ENCODE peak calls at places on chromosomes 13 and 19, in eight cellular contexts. One of them, this sample, is unnamed.

GRCh38 chr13:49214917-49215376 is 5.2 kb upstream of the MLNR start:
- DNase-seq in activated naive CD4-positive, alpha-beta T cell: no peak
- DNase-seq in fibroblast of pulmonary artery: peak
- DNase-seq in NCI-H1930: no peak
- DNase-seq in psoas muscle: no peak
- DNase-seq in HS-5: no peak
- DNase-seq in neural progenitor cell: no peak
- DNase-seq in lung microvascular endothelial cell: no peak
- DNase-seq in this sample: peak

GRCh38 chr19:16447015-16447384 is 24.8 kb downstream of the EPS15L1 start:
- DNase-seq in fibroblast of pulmonary artery: peak
- DNase-seq in NCI-H1930: no peak
- DNase-seq in neural progenitor cell: no peak
- DNase-seq in lung microvascular endothelial cell: no peak
- DNase-seq in psoas muscle: peak
- DNase-seq in HS-5: no peak
- DNase-seq in activated naive CD4-positive, alpha-beta T cell: no peak
- DNase-seq in this sample: peak

GRCh38 chr13:91045351-91046034 is 302.0 kb upstream of the MIR17HG start:
- DNase-seq in fibroblast of pulmonary artery: peak
- DNase-seq in lung microvascular endothelial cell: peak
- DNase-seq in HS-5: no peak
- DNase-seq in NCI-H1930: peak
- DNase-seq in neural progenitor cell: peak
- DNase-seq in activated naive CD4-positive, alpha-beta T cell: no peak
- DNase-seq in psoas muscle: no peak
- DNase-seq in this sample: no peak

GRCh38 chr13:40502236-40502635 is 164.2 kb downstream of the FOXO1 start:
- DNase-seq in activated naive CD4-positive, alpha-beta T cell: no peak
- DNase-seq in neural progenitor cell: no peak
- DNase-seq in HS-5: no peak
- DNase-seq in psoas muscle: no peak
- DNase-seq in lung microvascular endothelial cell: no peak
- DNase-seq in NCI-H1930: no peak
- DNase-seq in fibroblast of pulmonary artery: no peak
- DNase-seq in this sample: no peak

GRCh38 chr19:57052102-57052501 is 67.7 kb upstream of the USP29 start:
- DNase-seq in HS-5: no peak
- DNase-seq in neural progenitor cell: no peak
- DNase-seq in lung microvascular endothelial cell: no peak
- DNase-seq in NCI-H1930: no peak
- DNase-seq in fibroblast of pulmonary artery: no peak
- DNase-seq in psoas muscle: no peak
- DNase-seq in activated naive CD4-positive, alpha-beta T cell: no peak
- DNase-seq in this sample: no peak

GRCh38 chr13:110197041-110197440 is 109.9 kb downstream of the COL4A1 start:
- DNase-seq in activated naive CD4-positive, alpha-beta T cell: no peak
- DNase-seq in psoas muscle: no peak
- DNase-seq in NCI-H1930: no peak
- DNase-seq in HS-5: no peak
- DNase-seq in lung microvascular endothelial cell: no peak
- DNase-seq in neural progenitor cell: no peak
- DNase-seq in fibroblast of pulmonary artery: peak
- DNase-seq in this sample: no peak

GRCh38 chr13:37608750-37609339 is 10.3 kb upstream of the POSTN start:
- DNase-seq in neural progenitor cell: no peak
- DNase-seq in NCI-H1930: no peak
- DNase-seq in lung microvascular endothelial cell: peak
- DNase-seq in activated naive CD4-positive, alpha-beta T cell: no peak
- DNase-seq in psoas muscle: no peak
- DNase-seq in HS-5: no peak
- DNase-seq in fibroblast of pulmonary artery: peak
- DNase-seq in this sample: no peak

GRCh38 chr19:14385492-14385891 is 4.2 kb downstream of the ADGRE5 start:
- DNase-seq in activated naive CD4-positive, alpha-beta T cell: no peak
- DNase-seq in lung microvascular endothelial cell: no peak
- DNase-seq in NCI-H1930: no peak
- DNase-seq in fibroblast of pulmonary artery: no peak
- DNase-seq in HS-5: no peak
- DNase-seq in neural progenitor cell: no peak
- DNase-seq in psoas muscle: no peak
- DNase-seq in this sample: no peak

GRCh38 chr13:39596176-39596575 is 6.8 kb downstream of the LHFPL6 start:
- DNase-seq in activated naive CD4-positive, alpha-beta T cell: no peak
- DNase-seq in neural progenitor cell: no peak
- DNase-seq in HS-5: no peak
- DNase-seq in psoas muscle: no peak
- DNase-seq in NCI-H1930: no peak
- DNase-seq in fibroblast of pulmonary artery: no peak
- DNase-seq in lung microvascular endothelial cell: no peak
- DNase-seq in this sample: no peak

GRCh38 chr19:14565298-14565679 is 6.6 kb downstream of the NDUFB7 start:
- DNase-seq in activated naive CD4-positive, alpha-beta T cell: no peak
- DNase-seq in HS-5: no peak
- DNase-seq in lung microvascular endothelial cell: no peak
- DNase-seq in neural progenitor cell: no peak
- DNase-seq in fibroblast of pulmonary artery: no peak
- DNase-seq in psoas muscle: peak
- DNase-seq in NCI-H1930: no peak
- DNase-seq in this sample: no peak

GRCh38 chr13:68995972-68996670 is 1111.5 kb upstream of the ATXN8OS start:
- DNase-seq in neural progenitor cell: no peak
- DNase-seq in NCI-H1930: no peak
- DNase-seq in fibroblast of pulmonary artery: no peak
- DNase-seq in lung microvascular endothelial cell: no peak
- DNase-seq in psoas muscle: no peak
- DNase-seq in activated naive CD4-positive, alpha-beta T cell: no peak
- DNase-seq in HS-5: no peak
- DNase-seq in this sample: no peak

GRCh38 chr19:4967738-4968461 is 1.0 kb upstream of the KDM4B start:
- DNase-seq in fibroblast of pulmonary artery: no peak
- DNase-seq in lung microvascular endothelial cell: no peak
- DNase-seq in psoas muscle: no peak
- DNase-seq in neural progenitor cell: peak
- DNase-seq in HS-5: no peak
- DNase-seq in NCI-H1930: no peak
- DNase-seq in activated naive CD4-positive, alpha-beta T cell: no peak
- DNase-seq in this sample: no peak

This sample was measured in AG08395.